ENCODE peak calls at places on chromosomes 2 and 18, in ten cellular contexts. X is OCI-LY7, J is NB4, M is gastrocnemius medialis, G is heart left ventricle, W is hepatocyte, L is WERI-Rb-1, Y is neural progenitor cell, V is HFFc6, Z is PC-9. P is an unnamed sample.

GRCh38 chr2:230830428-230830827 is 34.3 kb upstream of the ITM2C start:
- DNase-seq in X (no peak), J (peak), M (no peak), G (no peak), W (no peak), L (no peak), Y (no peak), V (peak), Z (no peak), P (no peak)

GRCh38 chr18:54983041-54983686 is 23.9 kb upstream of the CCDC68 start:
- DNase-seq in X (peak), J (peak), M (no peak), G (no peak), W (peak), L (no peak), Y (peak), V (peak), Z (no peak), P (no peak)

GRCh38 chr2:201433389-201433995 is 17.8 kb downstream of the TRAK2 start:
- DNase-seq in X (no peak), J (no peak), M (no peak), G (no peak), W (no peak), L (no peak), Y (no peak), V (no peak), Z (no peak), P (no peak)

GRCh38 chr2:123363076-123363475 is 662.0 kb upstream of the CNTNAP5 start:
- DNase-seq in X (no peak), J (no peak), M (no peak), G (no peak), W (no peak), L (peak), Y (peak), V (no peak), Z (no peak), P (no peak)

GRCh38 chr18:42839408-42839807 is 276.1 kb downstream of the RIT2 start:
- DNase-seq in X (no peak), J (no peak), M (no peak), G (no peak), W (no peak), L (no peak), Y (no peak), V (no peak), Z (no peak), P (no peak)

GRCh38 chr18:23059541-23060465 is 75.5 kb upstream of the CABLES1 start:
- DNase-seq in X (no peak), J (no peak), M (no peak), G (no peak), W (no peak), L (no peak), Y (no peak), V (peak), Z (no peak), P (no peak)

GRCh38 chr18:55650363-55650870 is 62.4 kb upstream of the TCF4 start:
- DNase-seq in X (no peak), J (no peak), M (no peak), G (no peak), W (no peak), L (no peak), Y (no peak), V (no peak), Z (no peak), P (no peak)

GRCh38 chr2:58701688-58702301 is 460.7 kb upstream of the FANCL start:
- DNase-seq in X (no peak), J (no peak), M (no peak), G (no peak), W (no peak), L (no peak), Y (no peak), V (no peak), Z (no peak), P (no peak)

GRCh38 chr2:128746356-128746755 is 427.7 kb upstream of the HS6ST1 start:
- DNase-seq in X (no peak), J (peak), M (no peak), G (peak), W (peak), L (peak), Y (no peak), V (no peak), Z (no peak), P (no peak)

GRCh38 chr2:41698787-41699422 is 348.9 kb upstream of the PKDCC start:
- DNase-seq in X (peak), J (peak), M (no peak), G (peak), W (peak), L (peak), Y (peak), V (no peak), Z (peak), P (no peak)

GRCh38 chr18:59718108-59719057 is 21.2 kb upstream of the CCBE1 start:
- DNase-seq in X (no peak), J (no peak), M (no peak), G (no peak), W (no peak), L (no peak), Y (no peak), V (peak), Z (peak), P (no peak)

GRCh38 chr2:241020629-241021190 is 22.3 kb downstream of the SNED1 start:
- DNase-seq in X (no peak), J (no peak), M (no peak), G (no peak), W (no peak), L (no peak), Y (no peak), V (no peak), Z (no peak), P (no peak)

GRCh38 chr2:109473616-109474318 is 140.0 kb downstream of the SEPTIN10 start:
- DNase-seq in X (no peak), J (no peak), M (no peak), G (no peak), W (no peak), L (no peak), Y (no peak), V (no peak), Z (no peak), P (no peak)

GRCh38 chr2:209209943-209210342 is 213.9 kb upstream of the MAP2 start:
- DNase-seq in X (no peak), J (no peak), M (no peak), G (no peak), W (no peak), L (no peak), Y (no peak), V (no peak), Z (no peak), P (no peak)

GRCh38 chr2:71277536-71278103 is 50.7 kb upstream of the PAIP2B start:
- DNase-seq in X (peak), J (peak), M (peak), G (peak), W (peak), L (peak), Y (peak), V (no peak), Z (peak), P (no peak)

GRCh38 chr2:201120500-201120899 is 4.5 kb downstream of the CFLAR start:
- DNase-seq in X (peak), J (peak), M (no peak), G (no peak), W (no peak), L (no peak), Y (no peak), V (no peak), Z (no peak), P (no peak)

GRCh38 chr2:201129044-201129505 is 13.1 kb downstream of the CFLAR start:
- DNase-seq in X (peak), J (peak), M (no peak), G (no peak), W (peak), L (no peak), Y (no peak), V (peak), Z (no peak), P (no peak)

GRCh38 chr2:175004730-175004979 is 526 bp downstream of the CHN1 start:
- DNase-seq in X (no peak), J (no peak), M (no peak), G (peak), W (no peak), L (peak), Y (no peak), V (no peak), Z (no peak), P (peak)

GRCh38 chr18:58058720-58059119 is 14.7 kb downstream of the NEDD4L start:
- DNase-seq in X (no peak), J (no peak), M (no peak), G (no peak), W (no peak), L (no peak), Y (no peak), V (no peak), Z (no peak), P (no peak)

GRCh38 chr2:8086342-8086741 is 595.5 kb upstream of the ID2 start:
- DNase-seq in X (no peak), J (no peak), M (no peak), G (no peak), W (no peak), L (no peak), Y (no peak), V (no peak), Z (no peak), P (no peak)

GRCh38 chr2:175648577-175649063 is 353.4 kb downstream of the LNPK start:
- DNase-seq in X (no peak), J (no peak), M (no peak), G (no peak), W (no peak), L (no peak), Y (no peak), V (no peak), Z (no peak), P (no peak)

GRCh38 chr2:95061601-95062183 is 36.2 kb downstream of the MAL start:
- DNase-seq in X (no peak), J (no peak), M (no peak), G (no peak), W (no peak), L (no peak), Y (no peak), V (no peak), Z (no peak), P (no peak)

GRCh38 chr2:239289545-239289944 is 111.3 kb downstream of the HDAC4 start:
- DNase-seq in X (no peak), J (no peak), M (peak), G (no peak), W (no peak), L (no peak), Y (no peak), V (no peak), Z (no peak), P (no peak)
- TF ChIP-seq CTCF in X (no peak), J (no peak), M (no peak), G (no peak), W (no peak), L (no peak), Y (no peak), V (no peak), Z (no peak), P (no peak)

GRCh38 chr2:29014811-29015414 is 33.8 kb downstream of the TOGARAM2 start:
- DNase-seq in X (no peak), J (peak), M (peak), G (peak), W (no peak), L (no peak), Y (no peak), V (peak), Z (no peak), P (no peak)
- TF ChIP-seq CTCF in X (no peak), J (peak), M (no peak), G (no peak), W (no peak), L (peak), Y (no peak), V (peak), Z (no peak), P (no peak)

GRCh38 chr18:51135795-51136194 is 61.7 kb downstream of the MEX3C start:
- DNase-seq in X (peak), J (peak), M (no peak), G (no peak), W (no peak), L (peak), Y (no peak), V (no peak), Z (no peak), P (no peak)
- TF ChIP-seq CTCF in X (peak), J (peak), M (no peak), G (no peak), W (peak), L (peak), Y (peak), V (peak), Z (peak), P (peak)

DNA sequence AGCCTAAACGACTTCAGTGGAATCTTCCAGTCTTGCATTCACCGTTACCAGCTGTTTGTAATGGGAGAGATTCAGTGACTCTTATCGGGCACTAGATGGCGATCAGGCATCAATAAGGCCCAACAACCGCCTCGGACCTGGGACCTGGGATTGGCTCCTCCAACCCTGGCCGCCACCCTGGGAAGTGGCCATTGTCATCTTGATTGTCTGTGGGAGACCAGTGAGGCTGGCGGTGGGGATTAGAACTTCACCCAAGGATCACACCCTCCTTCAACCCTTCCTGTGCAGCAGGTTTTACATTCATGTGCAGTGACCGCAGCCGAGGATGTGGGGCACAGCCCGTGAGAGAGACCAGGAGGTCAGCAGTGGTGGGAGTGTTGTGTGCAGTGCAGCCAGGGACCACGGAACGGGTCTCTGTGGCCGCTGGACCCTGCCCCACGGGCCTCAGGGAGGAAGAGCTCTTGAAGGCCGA is 85.3 kb downstream of the SPP2 start:
- DNase-seq in X (peak), J (peak), M (no peak), G (peak), W (peak), L (peak), Y (peak), V (peak), Z (peak), P (peak)
- TF ChIP-seq CTCF in X (peak), J (peak), M (peak), G (peak), W (peak), L (peak), Y (peak), V (peak), Z (peak), P (peak)

GRCh38 chr2:9777081-9777480 is 66.2 kb upstream of the TAF1B start:
- DNase-seq in X (no peak), J (no peak), M (no peak), G (peak), W (no peak), L (no peak), Y (no peak), V (no peak), Z (no peak), P (no peak)

GRCh38 chr2:9778471-9779402 is 64.5 kb upstream of the TAF1B start:
- DNase-seq in X (no peak), J (no peak), M (no peak), G (peak), W (no peak), L (no peak), Y (no peak), V (no peak), Z (no peak), P (no peak)

GRCh38 chr2:9775999-9776685 is 67.1 kb upstream of the TAF1B start:
- DNase-seq in X (no peak), J (no peak), M (no peak), G (peak), W (no peak), L (no peak), Y (no peak), V (no peak), Z (no peak), P (no peak)

GRCh38 chr2:9779572-9780264 is 63.6 kb upstream of the TAF1B start:
- DNase-seq in X (peak), J (peak), M (no peak), G (peak), W (no peak), L (no peak), Y (no peak), V (no peak), Z (no peak), P (no peak)

GRCh38 chr2:9778012-9778411 is 65.3 kb upstream of the TAF1B start:
- DNase-seq in X (peak), J (peak), M (no peak), G (peak), W (no peak), L (peak), Y (no peak), V (no peak), Z (no peak), P (no peak)
- TF ChIP-seq CTCF in X (peak), J (peak), M (no peak), G (peak), W (peak), L (peak), Y (peak), V (peak), Z (peak), P (peak)

GRCh38 chr2:85356186-85356585 is 1.6 kb downstream of the ELMOD3 start:
- DNase-seq in X (no peak), J (no peak), M (no peak), G (no peak), W (no peak), L (no peak), Y (no peak), V (no peak), Z (no peak), P (no peak)

GRCh38 chr2:85353876-85354285 is 447 bp downstream of the RETSAT start:
- DNase-seq in X (peak), J (peak), M (peak), G (peak), W (peak), L (peak), Y (peak), V (peak), Z (peak), P (no peak)

GRCh38 chr2:85354286-85355072 is at the start of the genes ELMOD3 and RETSAT:
- DNase-seq in X (peak), J (peak), M (peak), G (peak), W (peak), L (peak), Y (peak), V (peak), Z (peak), P (peak)

GRCh38 chr2:85355521-85355920 is 952 bp downstream of the ELMOD3 start:
- DNase-seq in X (peak), J (no peak), M (no peak), G (no peak), W (no peak), L (no peak), Y (no peak), V (no peak), Z (no peak), P (no peak)

DNA sequence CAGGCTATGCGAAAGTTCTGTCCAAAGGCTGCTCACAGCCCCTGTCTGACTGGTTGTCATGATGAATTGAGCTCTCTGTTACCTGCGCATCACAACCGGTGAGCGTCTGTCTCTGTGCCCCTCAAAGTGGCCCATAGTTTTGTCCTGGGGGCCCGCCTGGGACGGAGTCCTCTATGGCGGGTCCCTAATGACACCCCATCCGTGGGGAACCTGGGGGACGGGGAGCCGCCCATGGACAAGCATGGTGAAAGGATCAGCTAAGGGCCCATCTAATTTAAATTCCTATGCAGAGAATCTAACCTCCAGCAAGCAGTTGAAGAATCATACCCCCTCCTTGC is 473 bp downstream of the ELMOD3 start:
- DNase-seq in X (no peak), J (no peak), M (no peak), G (peak), W (no peak), L (no peak), Y (no peak), V (no peak), Z (no peak), P (no peak)
- TF ChIP-seq CTCF in X (no peak), J (no peak), M (no peak), G (no peak), W (no peak), L (no peak), Y (no peak), V (no peak), Z (no peak), P (no peak)

GRCh38 chr2:130963849-130964793 is 127.4 kb downstream of the ARHGEF4 start:
- DNase-seq in X (no peak), J (peak), M (no peak), G (no peak), W (peak), L (peak), Y (peak), V (no peak), Z (no peak), P (no peak)
- TF ChIP-seq CTCF in X (peak), J (peak), M (no peak), G (peak), W (peak), L (peak), Y (peak), V (peak), Z (no peak), P (peak)

GRCh38 chr2:197165020-197165419 is 145.6 kb downstream of the ANKRD44 start:
- DNase-seq in X (no peak), J (no peak), M (no peak), G (no peak), W (no peak), L (no peak), Y (no peak), V (no peak), Z (no peak), P (no peak)
- TF ChIP-seq CTCF in X (no peak), J (no peak), M (no peak), G (no peak), W (no peak), L (no peak), Y (no peak), V (no peak), Z (no peak), P (no peak)